ENCODE peak calls at places on chromosomes 2 and 18, in seven cellular contexts. Z is IMR-90, E is body of pancreas, J is PC-3, W is colonic mucosa, U is stomach, T is BE2C. V is an unnamed sample. For H3K4me1 and H3K9me3, the result is how much of the 10 kb centered on the place peaks cover.

GRCh38 chr18:22567794-22568193 is 150.1 kb upstream of the CTAGE1 start:
- DNase-seq in Z (no peak), E (no peak), J (no peak), W (no peak), U (no peak), T (no peak), V (no peak)

GRCh38 chr2:177334940-177335543 is 57.5 kb upstream of the AGPS start:
- DNase-seq in Z (peak), E (no peak), J (peak), W (no peak), U (no peak), T (no peak), V (peak)

GRCh38 chr2:11101430-11101829 is 53.8 kb upstream of the SLC66A3 start:
- DNase-seq in Z (no peak), E (no peak), J (no peak), W (no peak), U (no peak), T (no peak), V (no peak)

GRCh38 chr2:66771359-66771978 is 336.5 kb downstream of the MEIS1 start:
- DNase-seq in Z (peak), E (no peak), J (peak), W (no peak), U (no peak), T (no peak), V (no peak)

GRCh38 chr2:163157891-163158511 is 319.4 kb upstream of the KCNH7 start:
- DNase-seq in Z (peak), E (no peak), J (peak), W (no peak), U (no peak), T (no peak), V (no peak)

GRCh38 chr2:112881217-112882000 is 29.6 kb upstream of the IL37 start:
- DNase-seq in Z (peak), E (no peak), J (peak), W (no peak), U (no peak), T (no peak), V (no peak)

GRCh38 chr2:42917374-42918017 is 125.1 kb upstream of the HAAO start:
- DNase-seq in Z (peak), E (peak), J (no peak), W (peak), U (no peak), T (no peak), V (no peak)

GRCh38 chr2:229408356-229408755 is 137.3 kb upstream of the PID1 start:
- DNase-seq in Z (peak), E (peak), J (peak), W (peak), U (peak), T (no peak), V (peak)

GRCh38 chr2:167294031-167294774 is 405.9 kb downstream of the XIRP2 start:
- DNase-seq in Z (peak), E (peak), J (no peak), W (peak), U (no peak), T (peak), V (peak)

GRCh38 chr2:65779021-65779420 is 346.6 kb upstream of the SPRED2 start:
- DNase-seq in Z (no peak), E (no peak), J (no peak), W (no peak), U (no peak), T (no peak), V (no peak)

DNA sequence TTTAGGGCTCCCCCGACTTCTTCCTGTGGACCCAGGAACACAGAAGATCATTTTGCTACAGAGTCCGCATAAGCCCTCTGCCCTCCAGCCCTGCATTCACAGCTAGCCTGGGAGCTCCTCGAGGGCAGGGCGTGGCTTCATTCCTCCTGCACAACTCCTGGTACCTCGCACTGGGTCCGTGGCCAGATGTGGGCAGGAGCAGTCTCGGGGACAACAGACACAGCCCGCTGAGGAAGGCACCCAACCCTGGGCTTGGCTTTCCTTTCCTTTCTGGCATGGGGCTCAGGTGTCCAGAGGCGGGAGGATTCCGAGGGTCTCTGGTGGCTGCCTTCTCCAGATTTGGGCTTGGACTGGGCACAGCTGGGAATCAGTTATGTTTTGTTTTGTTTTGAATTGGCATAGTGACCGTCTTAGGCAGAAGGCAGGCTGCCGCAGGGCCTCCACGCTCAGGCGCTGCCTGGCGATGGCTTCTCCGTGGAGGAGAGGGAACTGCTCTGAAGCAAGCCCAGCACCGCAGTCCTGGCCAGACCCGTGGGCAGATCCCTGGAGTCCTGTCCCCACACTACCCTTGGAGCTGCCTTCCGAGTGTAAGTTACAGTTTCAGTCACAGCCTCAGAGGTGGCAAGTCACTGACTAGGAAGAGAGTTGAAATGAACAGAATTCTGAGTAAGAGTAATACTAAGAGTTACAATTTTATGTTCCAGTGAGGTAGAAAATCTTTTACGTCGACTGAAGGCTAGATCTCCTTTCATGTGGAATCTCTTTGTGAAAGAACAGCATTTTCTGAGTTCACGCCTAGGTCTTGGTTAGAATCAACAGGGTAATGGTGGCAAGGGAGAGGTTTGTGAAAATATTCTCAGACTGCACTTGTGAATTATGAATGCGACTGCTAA is 47.9 kb downstream of the LDLRAD4 start:
- DNase-seq in Z (no peak), E (no peak), J (no peak), W (no peak), U (no peak), T (no peak), V (no peak)
- H3K4me1 ChIP-seq in Z (under half), E (under half), J (under half), W (under half), U (half or more), T (under half), V (under half)

GRCh38 chr2:89797320-89798038 is 1106.0 kb downstream of the RPIA start:
- DNase-seq in Z (no peak), E (no peak), J (no peak), W (no peak), U (no peak), T (no peak), V (no peak)
- H3K9me3 ChIP-seq in Z (under half), E (under half), J (half or more), W (under half), U (half or more), T (under half), V (half or more)

GRCh38 chr2:185404578-185404977 is 334.0 kb upstream of the FSIP2 start:
- DNase-seq in Z (no peak), E (no peak), J (no peak), W (no peak), U (no peak), T (no peak), V (no peak)

GRCh38 chr2:185402474-185402873 is 336.1 kb upstream of the FSIP2 start:
- DNase-seq in Z (no peak), E (no peak), J (no peak), W (no peak), U (no peak), T (no peak), V (no peak)
- TF ChIP-seq CTCF in Z (no peak), E (no peak), J (no peak), W (no peak), U (no peak), T (no peak), V (no peak)

GRCh38 chr2:36366491-36367120 is 11.0 kb downstream of the CRIM1 start:
- DNase-seq in Z (no peak), E (no peak), J (peak), W (no peak), U (no peak), T (no peak), V (no peak)
- H3K4me1 ChIP-seq in Z (under half), E (under half), J (half or more), W (under half), U (half or more), T (under half), V (under half)

DNA sequence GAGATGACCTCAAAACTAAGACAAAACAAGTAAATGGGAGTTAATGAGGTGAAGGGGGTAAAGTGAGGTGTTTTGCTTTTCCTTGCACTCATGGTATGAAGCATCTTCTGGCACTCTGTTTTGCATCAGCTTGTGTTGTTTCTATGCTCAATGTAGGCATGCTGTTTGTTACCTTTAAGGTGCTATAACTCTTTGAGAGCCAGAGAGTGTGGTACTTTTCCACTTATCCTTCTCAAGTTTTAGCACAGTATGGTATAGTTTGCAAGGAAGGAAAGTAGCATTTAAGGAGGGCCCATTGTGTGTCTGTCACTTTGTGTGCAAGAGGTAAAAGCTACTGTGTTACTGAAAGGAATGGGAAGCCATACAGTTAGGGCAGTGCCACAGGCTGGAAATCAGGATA is 17.5 kb upstream of the CXCR4 start:
- DNase-seq in Z (no peak), E (no peak), J (no peak), W (no peak), U (no peak), T (no peak), V (no peak)
- H3K9me3 ChIP-seq in Z (under half), E (under half), J (under half), W (under half), U (under half), T (under half), V (under half)

GRCh38 chr18:27005589-27005988 is 140.1 kb upstream of the AQP4 start:
- DNase-seq in Z (no peak), E (no peak), J (peak), W (no peak), U (no peak), T (no peak), V (peak)
- TF ChIP-seq CTCF in Z (no peak), E (no peak), J (peak), W (no peak), U (no peak), T (peak), V (peak)

GRCh38 chr18:3264362-3264761 is 2.4 kb downstream of the MYL12B start:
- DNase-seq in Z (peak), E (peak), J (no peak), W (no peak), U (no peak), T (no peak), V (no peak)

GRCh38 chr18:3266062-3266608 is 4.2 kb downstream of the MYL12B start:
- DNase-seq in Z (no peak), E (peak), J (no peak), W (no peak), U (no peak), T (no peak), V (no peak)

GRCh38 chr18:3262234-3263171 is 570 bp downstream of the MYL12B start:
- DNase-seq in Z (no peak), E (no peak), J (peak), W (peak), U (no peak), T (no peak), V (peak)

GRCh38 chr18:3268306-3268705 is 6.4 kb downstream of the MYL12B start:
- DNase-seq in Z (no peak), E (no peak), J (no peak), W (no peak), U (no peak), T (no peak), V (no peak)

GRCh38 chr18:3265564-3266033 is 3.7 kb downstream of the MYL12B start:
- DNase-seq in Z (peak), E (no peak), J (peak), W (no peak), U (no peak), T (no peak), V (peak)
- H3K4me1 ChIP-seq in Z (under half), E (half or more), J (under half), W (under half), U (half or more), T (under half), V (under half)

DNA sequence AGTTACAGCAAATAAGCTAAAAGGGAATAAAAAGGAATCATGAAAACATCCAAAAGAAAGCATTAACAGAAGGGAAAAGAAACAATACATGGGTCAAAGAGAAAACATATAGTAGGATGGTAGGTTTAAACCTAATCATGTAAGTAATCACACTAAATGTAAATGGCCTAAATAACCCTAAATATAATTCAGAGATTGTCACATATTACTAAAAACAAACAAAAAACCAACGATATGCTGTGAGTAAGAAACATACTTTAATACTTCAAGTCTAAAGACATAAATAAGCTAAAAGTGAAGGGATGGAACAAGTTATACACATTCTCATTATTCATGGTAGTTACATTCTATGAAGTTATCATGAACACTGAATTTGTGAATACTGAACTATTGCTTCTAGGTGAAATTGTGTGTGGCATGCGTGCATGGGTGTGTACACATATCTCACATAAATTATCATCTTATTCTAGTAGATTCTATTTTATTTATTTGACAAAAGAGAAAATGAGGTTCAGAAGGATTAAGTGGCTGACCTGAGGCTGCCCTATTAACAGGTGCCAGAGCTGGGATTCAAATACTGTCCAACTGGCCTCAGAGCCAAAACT is 170.9 kb downstream of the SEPTIN10 start:
- DNase-seq in Z (no peak), E (no peak), J (no peak), W (no peak), U (no peak), T (no peak), V (no peak)
- H3K9me3 ChIP-seq in Z (under half), E (under half), J (under half), W (under half), U (under half), T (under half), V (under half)

GRCh38 chr2:111171337-111171930 is 50.7 kb downstream of the BCL2L11 start:
- DNase-seq in Z (no peak), E (no peak), J (peak), W (no peak), U (no peak), T (peak), V (peak)

GRCh38 chr2:111172666-111173065 is 52.0 kb downstream of the BCL2L11 start:
- DNase-seq in Z (no peak), E (no peak), J (no peak), W (no peak), U (no peak), T (no peak), V (no peak)

GRCh38 chr2:111175615-111176014 is 54.9 kb downstream of the BCL2L11 start:
- DNase-seq in Z (no peak), E (no peak), J (no peak), W (no peak), U (no peak), T (no peak), V (no peak)

GRCh38 chr2:111173338-111173737 is 52.6 kb downstream of the BCL2L11 start:
- DNase-seq in Z (no peak), E (no peak), J (no peak), W (no peak), U (no peak), T (no peak), V (no peak)

GRCh38 chr2:111173856-111174255 is 53.1 kb downstream of the BCL2L11 start:
- DNase-seq in Z (no peak), E (no peak), J (no peak), W (no peak), U (no peak), T (no peak), V (no peak)
- TF ChIP-seq CTCF in Z (no peak), E (no peak), J (no peak), W (no peak), U (no peak), T (no peak), V (no peak)